ENCODE peak calls at places on chromosomes 2 and 18, in five cellular contexts. E is cardiac muscle cell, D is Panc1, Y is thoracic aorta, C is body of pancreas. J is an unnamed sample.

GRCh38 chr2:56299166-56299806 is 115.5 kb downstream of the CCDC85A start:
- DNase-seq in E (no peak), D (no peak), Y (no peak), C (no peak), J (peak; percentile 8)

GRCh38 chr2:42957109-42958035 is 165.0 kb upstream of the HAAO start:
- DNase-seq in E (no peak), D (no peak), Y (no peak), C (no peak), J (no peak)

GRCh38 chr2:113258748-113259147 is 20.0 kb downstream of the PAX8 start:
- DNase-seq in E (no peak), D (no peak), Y (no peak), C (no peak), J (no peak)

GRCh38 chr18:55272510-55273243 is 313.4 kb upstream of the CCDC68 start:
- DNase-seq in E (no peak), D (no peak), Y (no peak), C (no peak), J (peak; percentile 81)

GRCh38 chr18:42047721-42048120 is 92.7 kb downstream of the PIK3C3 start:
- DNase-seq in E (no peak), D (no peak), Y (no peak), C (no peak), J (peak; percentile 66)

GRCh38 chr2:157182834-157183396 is 74.6 kb upstream of the GALNT5 start:
- DNase-seq in E (no peak), D (peak; percentile 50), Y (no peak), C (no peak), J (peak; percentile 86)

GRCh38 chr2:44801676-44802408 is 139.7 kb upstream of the SIX3 start:
- DNase-seq in E (no peak), D (no peak), Y (no peak), C (no peak), J (peak; percentile 32)

GRCh38 chr18:47265197-47265596 is 13.7 kb upstream of the SKOR2 start:
- DNase-seq in E (no peak), D (no peak), Y (no peak), C (no peak), J (no peak)

GRCh38 chr2:26068602-26069298 is 34.9 kb downstream of the RAB10 start:
- DNase-seq in E (no peak), D (peak; percentile 72), Y (no peak), C (no peak), J (peak; percentile 89)

GRCh38 chr2:200025717-200026116 is 70.3 kb downstream of the MAIP1 start:
- DNase-seq in E (no peak), D (no peak), Y (no peak), C (no peak), J (peak; percentile 55)

GRCh38 chr2:217289909-217290283 is 430.0 kb upstream of the TNP1 start:
- DNase-seq in E (peak; percentile 93), D (no peak), Y (no peak), C (no peak), J (peak; percentile 35)

GRCh38 chr2:44560352-44560751 is 198.6 kb downstream of the CAMKMT start:
- DNase-seq in E (no peak), D (no peak), Y (no peak), C (no peak), J (no peak)

GRCh38 chr2:188852752-188853151 is 121.4 kb upstream of the COL3A1 start:
- DNase-seq in E (no peak), D (no peak), Y (no peak), C (no peak), J (peak; percentile 37)

GRCh38 chr2:133158442-133158841 is 409.8 kb downstream of the NCKAP5 start:
- DNase-seq in E (no peak), D (no peak), Y (no peak), C (no peak), J (no peak)

GRCh38 chr2:30964334-30964733 is 157.1 kb upstream of the CAPN13 start:
- DNase-seq in E (no peak), D (no peak), Y (no peak), C (no peak), J (no peak)

GRCh38 chr2:8627019-8627691 is 54.7 kb upstream of the ID2 start:
- DNase-seq in E (no peak), D (no peak), Y (no peak), C (no peak), J (no peak)

GRCh38 chr2:56297671-56298070 is 113.9 kb downstream of the CCDC85A start:
- DNase-seq in E (no peak), D (no peak), Y (no peak), C (no peak), J (no peak)

GRCh38 chr2:181805228-181806038 is 86.1 kb upstream of the ITPRID2 start:
- DNase-seq in E (no peak), D (no peak), Y (no peak), C (no peak), J (peak; percentile 29)

GRCh38 chr18:65349635-65350034 is 401.2 kb upstream of the CDH7 start:
- DNase-seq in E (no peak), D (no peak), Y (no peak), C (no peak), J (no peak)

GRCh38 chr2:46153996-46154753 is 143.0 kb upstream of the EPAS1 start:
- DNase-seq in E (no peak), D (no peak), Y (no peak), C (no peak), J (no peak)

GRCh38 chr2:135226961-135227360 is 174.9 kb downstream of the RAB3GAP1 start:
- DNase-seq in E (no peak), D (no peak), Y (no peak), C (no peak), J (peak; percentile 46)

GRCh38 chr2:165357758-165358157 is 111.7 kb upstream of the CSRNP3 start:
- DNase-seq in E (no peak), D (no peak), Y (no peak), C (no peak), J (peak; percentile 47)

GRCh38 chr2:239554761-239555565 is 154.1 kb upstream of the HDAC4 start:
- DNase-seq in E (no peak), D (no peak), Y (no peak), C (no peak), J (no peak)

GRCh38 chr2:111172666-111173065 is 52.0 kb downstream of the BCL2L11 start:
- DNase-seq in E (no peak), D (no peak), Y (no peak), C (no peak), J (no peak)

GRCh38 chr18:76548541-76548940 is 53.5 kb upstream of the ZNF516 start:
- DNase-seq in E (no peak), D (no peak), Y (no peak), C (no peak), J (no peak)

GRCh38 chr2:42486145-42486906 is 7.5 kb downstream of the KCNG3 start:
- DNase-seq in E (no peak), D (no peak), Y (no peak), C (no peak), J (no peak)

DNA sequence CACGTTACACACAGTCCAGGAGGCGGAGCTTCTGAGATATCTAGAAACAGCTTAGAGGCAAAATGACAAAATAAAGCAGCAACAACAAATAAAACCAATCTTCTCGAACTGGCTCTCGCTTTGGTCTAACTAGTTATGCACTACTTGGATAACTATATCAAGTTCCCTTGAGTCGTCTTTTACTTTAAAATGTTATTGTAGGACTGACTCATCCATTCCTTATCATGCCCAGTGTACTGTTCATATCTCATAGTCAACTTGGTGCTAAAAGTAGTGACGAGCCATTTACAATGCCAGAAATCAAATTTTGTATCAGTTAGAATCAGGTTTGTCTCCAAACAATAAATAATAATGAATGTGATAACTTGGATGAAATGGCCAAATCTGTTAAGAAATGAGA is 102.5 kb upstream of the SLC35G4 start:
- DNase-seq in E (no peak), D (no peak), Y (no peak), C (no peak), J (no peak)
- H3K4me3 ChIP-seq in E (no peak overlapping the region), D (no peak overlapping the region), Y (no peak overlapping the region), C (no peak overlapping the region), J (no peak overlapping the region)

GRCh38 chr2:151614606-151615306 is 119.5 kb downstream of the NEB start:
- DNase-seq in E (no peak), D (no peak), Y (no peak), C (no peak), J (no peak)
- TF ChIP-seq CTCF in E (no peak), D (peak; percentile 10), Y (no peak), C (no peak), J (no peak)

GRCh38 chr2:118855451-118856279 is 8.2 kb upstream of the EN1 start:
- DNase-seq in E (peak; percentile 93), D (no peak), Y (peak; percentile 27), C (peak; percentile 84), J (peak; percentile 62)
- H3K4me3 ChIP-seq in E (peak overlapping the region; percentile 23), D (peak overlapping the region; percentile 27), Y (peak overlapping the region; percentile 57), C (no peak overlapping the region), J (peak overlapping the region; percentile 22)

GRCh38 chr2:80852079-80852807 is 547.7 kb upstream of the LRRTM1 start:
- DNase-seq in E (no peak), D (no peak), Y (no peak), C (no peak), J (no peak)
- TF ChIP-seq CTCF in E (no peak), D (no peak), Y (no peak), C (no peak), J (no peak)

GRCh38 chr2:241363316-241363879 is 7.3 kb downstream of the FARP2 start:
- DNase-seq in E (no peak), D (no peak), Y (no peak), C (no peak), J (no peak)
- H3K4me3 ChIP-seq in E (no peak overlapping the region), D (peak overlapping the region; percentile 25), Y (peak overlapping the region; percentile 37), C (no peak overlapping the region), J (no peak overlapping the region)

GRCh38 chr18:79354350-79354749 is 41.4 kb upstream of the NFATC1 start:
- DNase-seq in E (no peak), D (no peak), Y (no peak), C (no peak), J (no peak)

GRCh38 chr18:79355433-79356335 is 40.0 kb upstream of the NFATC1 start:
- DNase-seq in E (no peak), D (no peak), Y (no peak), C (no peak), J (no peak)

GRCh38 chr18:79356435-79356834 is 39.3 kb upstream of the NFATC1 start:
- DNase-seq in E (no peak), D (no peak), Y (no peak), C (no peak), J (no peak)

GRCh38 chr18:79352432-79352831 is 43.3 kb upstream of the NFATC1 start:
- DNase-seq in E (no peak), D (no peak), Y (no peak), C (no peak), J (no peak)

GRCh38 chr18:79353238-79353637 is 42.5 kb upstream of the NFATC1 start:
- DNase-seq in E (peak; percentile 35), D (no peak), Y (no peak), C (no peak), J (peak; percentile 16)
- TF ChIP-seq CTCF in E (peak; percentile 22), D (no peak), Y (no peak), C (no peak), J (peak; percentile 28)

GRCh38 chr2:6082619-6083018 is 390.4 kb downstream of the SOX11 start:
- DNase-seq in E (no peak), D (no peak), Y (no peak), C (no peak), J (no peak)

GRCh38 chr2:6081955-6082354 is 389.8 kb downstream of the SOX11 start:
- DNase-seq in E (no peak), D (no peak), Y (no peak), C (no peak), J (no peak)

GRCh38 chr2:6083131-6083530 is 390.9 kb downstream of the SOX11 start:
- DNase-seq in E (no peak), D (no peak), Y (no peak), C (no peak), J (no peak)

GRCh38 chr2:6080837-6081541 is 388.8 kb downstream of the SOX11 start:
- DNase-seq in E (peak; percentile 41), D (no peak), Y (no peak), C (no peak), J (no peak)

GRCh38 chr2:6081542-6081872 is 389.3 kb downstream of the SOX11 start:
- DNase-seq in E (no peak), D (no peak), Y (no peak), C (no peak), J (no peak)
- H3K4me3 ChIP-seq in E (no peak overlapping the region), D (peak overlapping the region; percentile 30), Y (no peak overlapping the region), C (no peak overlapping the region), J (no peak overlapping the region)